ENCODE peak calls at places on chromosomes 1 and 21, in four cellular contexts. One of them, this sample, is unnamed.

GRCh38 chr1:235617808-235618207 is 31.8 kb downstream of the GNG4 start:
- DNase-seq in CD8-positive, alpha-beta T cell: no peak
- DNase-seq in prostate gland: no peak
- DNase-seq in sigmoid colon: no peak
- DNase-seq in this sample: no peak

GRCh38 chr1:176517484-176517883 is 54.5 kb downstream of the PAPPA2 start:
- DNase-seq in CD8-positive, alpha-beta T cell: no peak
- DNase-seq in prostate gland: no peak
- DNase-seq in sigmoid colon: no peak
- DNase-seq in this sample: no peak

GRCh38 chr21:17612023-17612564 is 607 bp downstream of the BTG3 start:
- DNase-seq in CD8-positive, alpha-beta T cell: peak; percentile 22
- DNase-seq in prostate gland: peak; percentile 25
- DNase-seq in sigmoid colon: peak; percentile 70
- DNase-seq in this sample: peak; percentile 70

GRCh38 chr1:55970711-55971110 is 608.7 kb downstream of the PLPP3 start:
- DNase-seq in CD8-positive, alpha-beta T cell: no peak
- DNase-seq in prostate gland: no peak
- DNase-seq in sigmoid colon: no peak
- DNase-seq in this sample: no peak

GRCh38 chr1:94807742-94808491 is 12.2 kb upstream of the SLC44A3 start:
- DNase-seq in CD8-positive, alpha-beta T cell: no peak
- DNase-seq in prostate gland: no peak
- DNase-seq in sigmoid colon: no peak
- DNase-seq in this sample: no peak

GRCh38 chr1:159939603-159940002 is 5.8 kb downstream of the IGSF9 start:
- DNase-seq in CD8-positive, alpha-beta T cell: no peak
- DNase-seq in prostate gland: no peak
- DNase-seq in sigmoid colon: no peak
- DNase-seq in this sample: no peak

GRCh38 chr1:58746757-58747156 is 37.1 kb downstream of the JUN start:
- DNase-seq in CD8-positive, alpha-beta T cell: no peak
- DNase-seq in prostate gland: no peak
- DNase-seq in sigmoid colon: no peak
- DNase-seq in this sample: no peak

GRCh38 chr21:43824250-43824882 is 35.0 kb downstream of the RRP1 start:
- DNase-seq in CD8-positive, alpha-beta T cell: no peak
- DNase-seq in prostate gland: no peak
- DNase-seq in sigmoid colon: peak; percentile 51
- DNase-seq in this sample: no peak

GRCh38 chr21:29939859-29940245 is at the start of gene GRIK1:
- DNase-seq in CD8-positive, alpha-beta T cell: no peak
- DNase-seq in prostate gland: peak; percentile 5
- DNase-seq in sigmoid colon: no peak
- DNase-seq in this sample: no peak

GRCh38 chr1:39657402-39657801 is 14.5 kb downstream of the NT5C1A start:
- DNase-seq in CD8-positive, alpha-beta T cell: no peak
- DNase-seq in prostate gland: no peak
- DNase-seq in sigmoid colon: no peak
- DNase-seq in this sample: no peak

GRCh38 chr1:13730751-13731482 is 30.9 kb downstream of the PRDM2 start:
- DNase-seq in CD8-positive, alpha-beta T cell: peak; percentile 80
- DNase-seq in prostate gland: peak; percentile 13
- DNase-seq in sigmoid colon: no peak
- DNase-seq in this sample: peak; percentile 36

GRCh38 chr1:240611619-240612490 is at the start of gene GREM2:
- DNase-seq in CD8-positive, alpha-beta T cell: peak; percentile 24
- DNase-seq in prostate gland: peak; percentile 19
- DNase-seq in sigmoid colon: peak; percentile 83
- DNase-seq in this sample: peak; percentile 34

GRCh38 chr1:229407206-229408026 is 26.5 kb downstream of the ACTA1 start:
- DNase-seq in CD8-positive, alpha-beta T cell: no peak
- DNase-seq in prostate gland: no peak
- DNase-seq in sigmoid colon: no peak
- DNase-seq in this sample: no peak

GRCh38 chr1:200206761-200207160 is 179.3 kb downstream of the NR5A2 start:
- DNase-seq in CD8-positive, alpha-beta T cell: no peak
- DNase-seq in prostate gland: no peak
- DNase-seq in sigmoid colon: no peak
- DNase-seq in this sample: no peak

GRCh38 chr21:18801468-18801867 is 397.9 kb upstream of the TMPRSS15 start:
- DNase-seq in CD8-positive, alpha-beta T cell: no peak
- DNase-seq in prostate gland: no peak
- DNase-seq in sigmoid colon: no peak
- DNase-seq in this sample: no peak

GRCh38 chr1:111739984-111740765 is 980 bp upstream of the INKA2 start:
- DNase-seq in CD8-positive, alpha-beta T cell: peak; percentile 10
- DNase-seq in prostate gland: peak; percentile 56
- DNase-seq in sigmoid colon: peak; percentile 93
- DNase-seq in this sample: no peak

GRCh38 chr1:217969428-217969827 is 315.7 kb upstream of the RRP15 start:
- DNase-seq in CD8-positive, alpha-beta T cell: no peak
- DNase-seq in prostate gland: no peak
- DNase-seq in sigmoid colon: no peak
- DNase-seq in this sample: no peak

GRCh38 chr1:95323117-95323516 is 89.1 kb downstream of the RWDD3 start:
- DNase-seq in CD8-positive, alpha-beta T cell: no peak
- DNase-seq in prostate gland: no peak
- DNase-seq in sigmoid colon: no peak
- DNase-seq in this sample: no peak

DNA sequence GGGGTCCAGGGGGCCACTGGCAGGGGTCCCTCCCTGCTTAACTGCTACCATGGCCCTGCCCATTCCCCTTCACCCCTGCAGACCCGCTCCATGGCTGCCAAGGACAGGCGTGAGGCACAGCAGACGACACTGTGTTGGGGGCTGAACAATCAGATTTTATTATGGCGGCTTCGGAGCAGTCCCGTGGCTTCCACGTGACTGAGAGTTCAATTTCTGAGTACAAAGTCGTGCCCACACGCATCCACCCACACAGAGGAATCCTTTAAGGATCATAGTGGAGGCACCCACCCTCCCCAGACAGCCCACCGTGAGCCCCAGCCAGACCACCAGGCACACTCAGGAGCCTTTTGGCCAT is 1.5 kb downstream of the HES5 start:
- DNase-seq in CD8-positive, alpha-beta T cell: no peak
- DNase-seq in prostate gland: no peak
- DNase-seq in sigmoid colon: no peak
- DNase-seq in this sample: no peak
- H3K27ac ChIP-seq in CD8-positive, alpha-beta T cell: no peak overlapping the region
- H3K27ac ChIP-seq in prostate gland: no peak overlapping the region
- H3K27ac ChIP-seq in sigmoid colon: no peak overlapping the region
- H3K27ac ChIP-seq in this sample: no peak overlapping the region

GRCh38 chr1:87226341-87226760 is 102.3 kb upstream of the LMO4 start:
- DNase-seq in CD8-positive, alpha-beta T cell: no peak
- DNase-seq in prostate gland: peak; percentile 49
- DNase-seq in sigmoid colon: peak; percentile 83
- DNase-seq in this sample: peak; percentile 62
- H3K27ac ChIP-seq in CD8-positive, alpha-beta T cell: no peak overlapping the region
- H3K27ac ChIP-seq in prostate gland: no peak overlapping the region
- H3K27ac ChIP-seq in sigmoid colon: peak overlapping the region; percentile 33
- H3K27ac ChIP-seq in this sample: no peak overlapping the region

GRCh38 chr1:207818971-207819451 is 67.2 kb downstream of the CD46 start:
- DNase-seq in CD8-positive, alpha-beta T cell: no peak
- DNase-seq in prostate gland: no peak
- DNase-seq in sigmoid colon: peak; percentile 50
- DNase-seq in this sample: no peak
- H3K27ac ChIP-seq in CD8-positive, alpha-beta T cell: no peak overlapping the region
- H3K27ac ChIP-seq in prostate gland: peak overlapping the region; percentile 99
- H3K27ac ChIP-seq in sigmoid colon: peak overlapping the region; percentile 99
- H3K27ac ChIP-seq in this sample: peak overlapping the region; percentile 48

GRCh38 chr1:10506677-10507047 is 31.9 kb downstream of the PEX14 start:
- DNase-seq in CD8-positive, alpha-beta T cell: no peak
- DNase-seq in prostate gland: no peak
- DNase-seq in sigmoid colon: no peak
- DNase-seq in this sample: no peak
- H3K27ac ChIP-seq in CD8-positive, alpha-beta T cell: no peak overlapping the region
- H3K27ac ChIP-seq in prostate gland: no peak overlapping the region
- H3K27ac ChIP-seq in sigmoid colon: no peak overlapping the region
- H3K27ac ChIP-seq in this sample: no peak overlapping the region

GRCh38 chr1:53483656-53484055 is 24.5 kb downstream of the DMRTB1 start:
- DNase-seq in CD8-positive, alpha-beta T cell: no peak
- DNase-seq in prostate gland: no peak
- DNase-seq in sigmoid colon: no peak
- DNase-seq in this sample: no peak
- H3K27ac ChIP-seq in CD8-positive, alpha-beta T cell: no peak overlapping the region
- H3K27ac ChIP-seq in prostate gland: no peak overlapping the region
- H3K27ac ChIP-seq in sigmoid colon: no peak overlapping the region
- H3K27ac ChIP-seq in this sample: no peak overlapping the region

GRCh38 chr21:41369105-41369914 is 7.5 kb downstream of the MX2 start:
- DNase-seq in CD8-positive, alpha-beta T cell: peak; percentile 34
- DNase-seq in prostate gland: no peak
- DNase-seq in sigmoid colon: peak; percentile 69
- DNase-seq in this sample: no peak
- H3K27ac ChIP-seq in CD8-positive, alpha-beta T cell: peak overlapping the region; percentile 57
- H3K27ac ChIP-seq in prostate gland: peak overlapping the region; percentile 6
- H3K27ac ChIP-seq in sigmoid colon: peak overlapping the region; percentile 44
- H3K27ac ChIP-seq in this sample: no peak overlapping the region

DNA sequence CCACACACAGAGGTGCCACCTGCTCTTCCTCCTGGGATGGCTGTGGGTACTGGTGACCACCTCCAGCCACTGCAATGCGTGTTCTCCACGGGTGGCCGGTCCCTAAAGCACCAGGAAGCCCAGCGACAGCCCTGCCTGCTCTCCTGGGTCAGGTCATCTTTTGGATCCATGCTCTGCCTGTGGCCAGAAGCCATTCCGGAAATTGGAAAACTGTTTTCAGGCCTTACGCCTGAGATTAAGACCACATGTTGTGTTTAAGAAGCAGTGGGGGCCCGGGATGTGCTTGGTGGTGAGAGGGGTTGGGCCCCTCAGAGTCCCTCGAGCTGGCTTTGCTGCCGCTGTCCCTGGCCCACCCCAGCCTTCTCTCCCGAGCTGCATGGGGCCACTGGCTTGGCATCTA is 150.8 kb downstream of the PEX14 start:
- DNase-seq in CD8-positive, alpha-beta T cell: no peak
- DNase-seq in prostate gland: no peak
- DNase-seq in sigmoid colon: peak; percentile 52
- DNase-seq in this sample: no peak
- H3K27ac ChIP-seq in CD8-positive, alpha-beta T cell: no peak overlapping the region
- H3K27ac ChIP-seq in prostate gland: peak overlapping the region; percentile 65
- H3K27ac ChIP-seq in sigmoid colon: peak overlapping the region; percentile 14
- H3K27ac ChIP-seq in this sample: no peak overlapping the region

GRCh38 chr1:220370041-220370700 is 97.9 kb upstream of the RAB3GAP2 start:
- DNase-seq in CD8-positive, alpha-beta T cell: no peak
- DNase-seq in prostate gland: no peak
- DNase-seq in sigmoid colon: no peak
- DNase-seq in this sample: no peak
- H3K27ac ChIP-seq in CD8-positive, alpha-beta T cell: no peak overlapping the region
- H3K27ac ChIP-seq in prostate gland: no peak overlapping the region
- H3K27ac ChIP-seq in sigmoid colon: no peak overlapping the region
- H3K27ac ChIP-seq in this sample: peak overlapping the region; percentile 22

GRCh38 chr1:2982615-2983318 is 38.5 kb upstream of the ACTRT2 start:
- DNase-seq in CD8-positive, alpha-beta T cell: no peak
- DNase-seq in prostate gland: no peak
- DNase-seq in sigmoid colon: peak; percentile 61
- DNase-seq in this sample: no peak
- H3K27ac ChIP-seq in CD8-positive, alpha-beta T cell: no peak overlapping the region
- H3K27ac ChIP-seq in prostate gland: no peak overlapping the region
- H3K27ac ChIP-seq in sigmoid colon: no peak overlapping the region
- H3K27ac ChIP-seq in this sample: no peak overlapping the region

This sample was measured in lung.